ENCODE peak calls at places on chromosome 20, in four cellular contexts. L is GM12878, B is K562, Q is SK-N-SH. P is an unnamed sample.

GRCh38 chr20:47727170-47727880 is 58.0 kb downstream of the SULF2 start:
- DNase-seq in L (peak), B (no peak), Q (no peak), P (no peak)

GRCh38 chr20:52447232-52447566 is 255.6 kb upstream of the ZFP64 start:
- DNase-seq in L (no peak), B (no peak), Q (no peak), P (no peak)

GRCh38 chr20:60266184-60266823 is 308.1 kb downstream of the CDH26 start:
- DNase-seq in L (no peak), B (no peak), Q (no peak), P (no peak)

GRCh38 chr20:53949319-53949839 is 121.0 kb downstream of the BCAS1 start:
- DNase-seq in L (no peak), B (no peak), Q (no peak), P (no peak)

GRCh38 chr20:58605292-58606065 is 45.6 kb upstream of the STX16 start:
- DNase-seq in L (no peak), B (no peak), Q (no peak), P (no peak)

GRCh38 chr20:44692932-44693476 is 22.2 kb upstream of the CCN5 start:
- DNase-seq in L (no peak), B (no peak), Q (no peak), P (no peak)

GRCh38 chr20:61558726-61559125 is 306.7 kb downstream of the CDH4 start:
- DNase-seq in L (no peak), B (no peak), Q (no peak), P (no peak)

GRCh38 chr20:13200767-13201500 is 20.1 kb upstream of the ISM1 start:
- DNase-seq in L (no peak), B (no peak), Q (no peak), P (no peak)

GRCh38 chr20:25061103-25061799 is 3.3 kb upstream of the ACSS1 start:
- DNase-seq in L (no peak), B (no peak), Q (no peak), P (peak)

GRCh38 chr20:58945967-58946631 is 35.0 kb upstream of the NELFCD start:
- DNase-seq in L (no peak), B (no peak), Q (no peak), P (no peak)

GRCh38 chr20:50478162-50479036 is 31.8 kb upstream of the PTPN1 start:
- DNase-seq in L (no peak), B (peak), Q (peak), P (peak)

GRCh38 chr20:17615645-17616479 is 46.0 kb downstream of the DSTN start:
- DNase-seq in L (no peak), B (no peak), Q (peak), P (no peak)

GRCh38 chr20:25368526-25368925 is 22.1 kb downstream of the ABHD12 start:
- DNase-seq in L (no peak), B (no peak), Q (no peak), P (no peak)

GRCh38 chr20:64142546-64142945 is 21.7 kb upstream of the MYT1 start:
- DNase-seq in L (no peak), B (no peak), Q (peak), P (peak)

GRCh38 chr20:62918830-62919229 is 7.5 kb downstream of the DIDO1 start:
- DNase-seq in L (no peak), B (no peak), Q (no peak), P (peak)

GRCh38 chr20:36148439-36148838 is 6.1 kb upstream of the EPB41L1 start:
- DNase-seq in L (no peak), B (no peak), Q (no peak), P (no peak)

GRCh38 chr20:36147707-36148106 is 6.8 kb upstream of the EPB41L1 start:
- DNase-seq in L (no peak), B (no peak), Q (no peak), P (no peak)

GRCh38 chr20:36144336-36144735 is 10.2 kb upstream of the EPB41L1 start:
- DNase-seq in L (no peak), B (no peak), Q (no peak), P (no peak)

GRCh38 chr20:36149012-36149411 is 5.5 kb upstream of the EPB41L1 start:
- DNase-seq in L (no peak), B (no peak), Q (no peak), P (no peak)

DNA sequence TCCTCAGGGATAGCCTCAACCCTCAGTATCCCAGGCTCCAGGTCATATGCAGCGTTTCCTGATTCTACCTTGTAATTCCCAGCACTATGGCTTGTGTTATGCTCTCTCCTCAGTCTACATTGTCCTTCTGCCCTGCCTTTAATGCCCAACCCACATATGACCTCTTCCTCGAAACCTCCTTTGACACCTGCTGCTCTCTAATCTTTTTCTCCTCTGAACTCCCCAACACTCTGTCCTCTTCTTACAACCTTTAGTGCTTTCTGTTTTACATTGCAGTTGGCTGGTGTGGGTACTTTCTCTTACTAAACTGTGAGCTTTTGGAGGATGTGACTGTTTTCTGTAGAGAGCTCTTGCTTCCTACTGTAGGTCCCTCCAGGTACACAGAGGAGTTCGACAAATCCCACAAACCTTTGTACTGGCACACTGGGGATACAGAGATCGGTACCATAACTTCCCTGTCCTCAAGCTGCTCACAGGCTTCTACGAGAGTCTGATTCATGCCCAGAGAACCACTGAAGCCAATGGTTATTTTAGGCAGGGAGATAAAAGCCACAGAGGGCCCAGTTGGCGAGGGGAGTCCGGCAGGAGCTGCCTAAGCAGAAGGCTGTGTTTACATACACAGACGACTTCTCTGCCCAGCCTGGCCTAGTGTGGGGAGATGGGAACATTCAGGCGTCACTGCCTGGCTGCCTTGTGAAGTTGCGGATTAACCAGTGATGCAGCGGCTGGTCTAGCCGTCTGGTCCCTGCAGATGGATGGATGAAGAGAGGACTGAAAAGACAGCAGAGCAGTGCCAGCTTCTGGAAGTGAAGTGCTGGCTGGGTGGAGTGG is 8.4 kb upstream of the EPB41L1 start:
- DNase-seq in L (no peak), B (no peak), Q (no peak), P (no peak)
- TF ChIP-seq USF1 in L (no peak), B (no peak), Q (no peak), P (no peak)

DNA sequence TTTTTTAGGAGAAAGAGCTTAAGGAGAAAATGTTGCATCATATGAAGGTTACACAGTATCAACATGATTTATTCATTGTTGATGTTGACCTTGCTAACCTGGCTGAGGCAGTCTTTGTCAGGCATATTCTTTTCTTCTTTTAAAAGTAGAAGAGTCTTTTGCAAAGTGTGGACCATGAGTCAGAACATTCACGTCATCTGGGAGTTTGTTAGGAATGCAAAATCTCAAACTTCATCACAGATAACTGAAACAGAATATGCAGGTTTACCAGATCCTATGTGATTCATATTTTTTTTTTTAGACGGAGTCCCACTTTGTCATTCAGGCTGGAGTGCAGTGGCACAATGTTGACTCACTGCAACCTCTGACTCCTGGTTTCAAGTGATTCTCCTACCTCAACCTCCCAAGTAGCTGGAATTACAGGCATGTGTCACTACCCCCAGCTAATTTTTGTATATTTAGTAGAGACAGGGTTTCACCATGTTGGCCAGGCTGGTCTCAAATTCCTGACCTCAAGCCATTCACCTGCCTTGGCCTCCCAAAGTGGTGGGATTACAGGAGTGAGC is 530.4 kb upstream of the BTBD3 start:
- DNase-seq in L (no peak), B (no peak), Q (no peak), P (no peak)
- TF ChIP-seq USF1 in L (no peak), B (no peak), Q (no peak), P (no peak)

GRCh38 chr20:37526839-37527637 is 638 bp downstream of the BLCAP start:
- DNase-seq in L (no peak), B (no peak), Q (peak), P (no peak)
- TF ChIP-seq USF1 in L (no peak), B (no peak), Q (no peak), P (peak)

GRCh38 chr20:407953-408842 is at the start of gene RBCK1:
- DNase-seq in L (no peak), B (peak), Q (peak), P (peak)
- TF ChIP-seq USF1 in L (no peak), B (peak), Q (no peak), P (peak)

DNA sequence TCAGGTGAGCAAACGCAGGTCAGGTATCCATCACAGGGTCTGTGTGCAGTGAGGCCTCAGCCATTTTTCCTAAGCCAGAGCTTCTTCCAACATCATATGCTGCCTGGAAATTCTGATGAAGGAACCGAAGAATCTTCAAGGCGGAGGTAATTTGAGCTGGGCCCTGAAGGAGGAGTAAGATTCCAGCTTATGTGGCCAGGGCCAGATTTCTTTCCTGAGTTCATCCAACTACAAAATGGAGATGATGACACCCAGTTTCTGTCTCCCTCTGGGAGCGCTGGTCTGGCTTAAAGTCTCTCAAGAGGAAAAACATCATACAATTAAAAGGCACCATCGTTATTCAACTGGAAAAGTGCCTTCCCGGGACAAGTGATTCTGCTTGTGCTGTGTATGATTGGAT is 6.9 kb upstream of the MANBAL start:
- DNase-seq in L (no peak), B (no peak), Q (no peak), P (no peak)
- TF ChIP-seq USF1 in L (no peak), B (no peak), Q (no peak), P (no peak)

GRCh38 chr20:31678389-31679356 is 41.0 kb downstream of the COX4I2 start:
- DNase-seq in L (no peak), B (no peak), Q (no peak), P (no peak)
- TF ChIP-seq USF1 in L (no peak), B (no peak), Q (no peak), P (no peak)